ENCODE peak calls at places on chromosomes 3 and 15, in ten cellular contexts. Q is AG08395; E is activated CD8-positive, alpha-beta memory T cell treated with anti-CD3 and anti-CD28 coated beads for 48 hours; I is ACHN; O is stimulated activated CD4-positive, alpha-beta T cell treated with anti-CD3 and anti-CD28 coated beads, Interleukin-2, amount 100 ng/mL, for 24 hours; W is NCI-H1105 treated with DMSO at 0.1 percent for 48 hours; C is osteocyte; L is fibroblast of the conjunctiva; R is glutamatergic neuron; B is NCI-H1092 treated with DMSO at 0.1 percent for 48 hours. V is an unnamed sample.

GRCh38 chr3:197575362-197575761 is 19.6 kb upstream of the BDH1 start:
- DNase-seq in Q (no peak), B (no peak), I (no peak), R (no peak), E (no peak), C (no peak), O (no peak), L (no peak), W (no peak), V (no peak)

GRCh38 chr3:38107911-38108648 is 28.8 kb downstream of the ACAA1 start:
- DNase-seq in I (no peak), E (no peak), C (no peak), Q (no peak), B (no peak), L (no peak), R (no peak), O (no peak), W (no peak), V (no peak)

GRCh38 chr3:66390013-66390412 is 110.8 kb downstream of the LRIG1 start:
- DNase-seq in I (no peak), O (no peak), Q (no peak), E (no peak), L (no peak), R (no peak), W (no peak), B (no peak), C (no peak), V (peak; percentile 67)

GRCh38 chr15:78909791-78910228 is 35.0 kb downstream of the CTSH start:
- DNase-seq in L (no peak), R (peak; percentile 67), I (peak; percentile 47), Q (peak; percentile 49), B (no peak), W (no peak), E (no peak), O (no peak), C (peak; percentile 73), V (no peak)

GRCh38 chr3:63975705-63976104 is 47.6 kb downstream of the PSMD6 start:
- DNase-seq in Q (peak; percentile 18), O (no peak), E (no peak), R (no peak), B (no peak), I (no peak), L (peak; percentile 29), W (no peak), C (no peak), V (no peak)

GRCh38 chr15:45522931-45523331 is 376 bp upstream of the SLC30A4 start:
- DNase-seq in I (no peak), Q (no peak), L (no peak), C (peak; percentile 85), W (peak; percentile 6), B (peak; percentile 14), E (no peak), R (no peak), O (no peak), V (no peak)

GRCh38 chr3:135779590-135780235 is 185.8 kb upstream of the PPP2R3A start:
- DNase-seq in C (no peak), E (no peak), L (no peak), Q (peak; percentile 20), W (no peak), I (no peak), O (no peak), R (no peak), B (no peak), V (no peak)

GRCh38 chr3:8579101-8579500 is 65.5 kb downstream of the SSUH2 start:
- DNase-seq in O (no peak), Q (no peak), L (no peak), E (no peak), B (no peak), C (no peak), I (no peak), W (no peak), R (no peak), V (peak; percentile 72)

GRCh38 chr3:172709776-172710708 is 825 bp downstream of the NCEH1 start:
- DNase-seq in Q (peak; percentile 31), B (peak; percentile 27), C (no peak), O (no peak), W (peak; percentile 52), L (no peak), E (no peak), I (no peak), R (peak; percentile 54), V (no peak)

GRCh38 chr15:81945014-81945615 is 100.7 kb downstream of the MEX3B start:
- DNase-seq in L (no peak), Q (no peak), I (no peak), R (no peak), O (no peak), W (no peak), B (no peak), C (no peak), E (no peak), V (no peak)

GRCh38 chr3:125075738-125076137 is 19.9 kb upstream of the HEG1 start:
- DNase-seq in Q (no peak), R (peak; percentile 47), E (no peak), I (no peak), B (no peak), C (peak; percentile 63), L (no peak), W (no peak), O (no peak), V (no peak)

GRCh38 chr3:89032331-89033063 is 74.9 kb upstream of the EPHA3 start:
- DNase-seq in W (no peak), R (no peak), I (no peak), O (no peak), Q (no peak), B (no peak), E (no peak), L (no peak), C (no peak), V (no peak)

GRCh38 chr15:89874926-89875564 is 18.7 kb downstream of the AP3S2 start:
- DNase-seq in B (peak; percentile 61), R (peak; percentile 90), C (peak; percentile 92), E (peak; percentile 58), W (peak; percentile 40), Q (peak; percentile 89), O (peak; percentile 85), I (peak; percentile 72), L (peak; percentile 66), V (peak; percentile 71)

GRCh38 chr3:101964861-101965260 is 115.5 kb downstream of the NFKBIZ start:
- DNase-seq in B (no peak), C (no peak), L (peak; percentile 36), O (no peak), E (no peak), W (no peak), Q (no peak), I (no peak), R (no peak), V (no peak)

GRCh38 chr3:82020282-82020681 is 258.8 kb upstream of the GBE1 start:
- DNase-seq in W (no peak), O (no peak), I (no peak), R (no peak), L (no peak), Q (no peak), E (no peak), C (no peak), B (no peak), V (no peak)

GRCh38 chr3:117282506-117282905 is 572.9 kb downstream of the TUSC7 start:
- DNase-seq in R (peak; percentile 29), I (no peak), C (no peak), E (no peak), O (no peak), B (peak; percentile 91), Q (no peak), W (no peak), L (no peak), V (no peak)

GRCh38 chr15:41620536-41621199 is 39.5 kb upstream of the MGA start:
- DNase-seq in E (no peak), L (no peak), C (no peak), O (no peak), R (no peak), I (no peak), B (no peak), W (no peak), Q (no peak), V (peak; percentile 38)